ENCODE peak calls at places on chromosomes 1 and 21, in ten cellular contexts. E, G, L, I, R, Q, O, M, K and P are unnamed samples.

GRCh38 chr1:192010406-192010805 is 147.9 kb upstream of the RGS18 start:
- DNase-seq in E (no peak), G (no peak), L (no peak), I (no peak), R (no peak), Q (no peak), O (no peak), M (no peak), K (no peak), P (no peak)

GRCh38 chr1:46134660-46135331 is 2.4 kb upstream of the PIK3R3 start:
- DNase-seq in E (peak), G (peak), L (no peak), I (peak), R (no peak), Q (peak), O (no peak), M (no peak), K (no peak), P (no peak)

GRCh38 chr1:29253180-29253579 is 16.9 kb downstream of the PTPRU start:
- DNase-seq in E (no peak), G (no peak), L (no peak), I (no peak), R (no peak), Q (no peak), O (no peak), M (no peak), K (no peak), P (no peak)

GRCh38 chr1:19398309-19398760 is 86.2 kb downstream of the SLC66A1 start:
- DNase-seq in E (peak), G (peak), L (no peak), I (peak), R (peak), Q (peak), O (no peak), M (no peak), K (no peak), P (no peak)

GRCh38 chr1:182141040-182141439 is 79.5 kb upstream of the ZNF648 start:
- DNase-seq in E (no peak), G (no peak), L (no peak), I (no peak), R (no peak), Q (no peak), O (no peak), M (no peak), K (no peak), P (no peak)

GRCh38 chr1:66182551-66183178 is 351.3 kb upstream of the SGIP1 start:
- DNase-seq in E (peak), G (peak), L (no peak), I (peak), R (peak), Q (peak), O (no peak), M (no peak), K (no peak), P (no peak)

GRCh38 chr1:94743866-94744265 is 76.3 kb upstream of the SLC44A3 start:
- DNase-seq in E (no peak), G (no peak), L (no peak), I (no peak), R (no peak), Q (no peak), O (no peak), M (no peak), K (no peak), P (no peak)

GRCh38 chr21:26123012-26123411 is 47.6 kb downstream of the APP start:
- DNase-seq in E (no peak), G (no peak), L (no peak), I (no peak), R (no peak), Q (no peak), O (no peak), M (no peak), K (no peak), P (no peak)

GRCh38 chr1:68321084-68321685 is 88.9 kb upstream of the WLS start:
- DNase-seq in E (no peak), G (no peak), L (no peak), I (peak), R (peak), Q (peak), O (no peak), M (no peak), K (peak), P (no peak)

GRCh38 chr1:45009956-45010854 is 919 bp downstream of the HECTD3 start:
- DNase-seq in E (peak), G (no peak), L (no peak), I (peak), R (no peak), Q (no peak), O (no peak), M (no peak), K (no peak), P (no peak)